ENCODE peak calls at places on chromosome 16, in eight cellular contexts. One of them, this sample, is unnamed.
A peak's percentile ranks its signal among the peaks of the same experiment; 100 is the strongest.

GRCh38 chr16:69482410-69482951 is 58.1 kb downstream of the CYB5B start:
- DNase-seq in NCI-H1105: peak; percentile 56
- DNase-seq in H4: peak; percentile 84
- DNase-seq in H9: no peak
- DNase-seq in substantia nigra: peak; percentile 6
- DNase-seq in ELR: no peak
- DNase-seq in GM04504: no peak
- DNase-seq in H54: no peak
- DNase-seq in this sample: no peak

GRCh38 chr16:20898938-20899502 is 1.1 kb downstream of the DCUN1D3 start:
- DNase-seq in substantia nigra: no peak
- DNase-seq in GM04504: peak; percentile 53
- DNase-seq in H4: no peak
- DNase-seq in NCI-H1105: no peak
- DNase-seq in ELR: peak; percentile 54
- DNase-seq in H54: no peak
- DNase-seq in H9: no peak
- DNase-seq in this sample: peak; percentile 39

GRCh38 chr16:29765167-29766032 is 12.7 kb upstream of the ZG16 start:
- DNase-seq in GM04504: no peak
- DNase-seq in substantia nigra: no peak
- DNase-seq in H54: no peak
- DNase-seq in NCI-H1105: peak; percentile 12
- DNase-seq in H4: no peak
- DNase-seq in ELR: no peak
- DNase-seq in H9: no peak
- DNase-seq in this sample: no peak

GRCh38 chr16:76287466-76287865 is 10.3 kb downstream of the CNTNAP4 start:
- DNase-seq in substantia nigra: no peak
- DNase-seq in GM04504: no peak
- DNase-seq in H54: no peak
- DNase-seq in H4: no peak
- DNase-seq in ELR: no peak
- DNase-seq in H9: no peak
- DNase-seq in NCI-H1105: no peak
- DNase-seq in this sample: no peak

GRCh38 chr16:4060823-4061222 is 55.4 kb downstream of the ADCY9 start:
- DNase-seq in H9: no peak
- DNase-seq in H4: no peak
- DNase-seq in GM04504: no peak
- DNase-seq in substantia nigra: no peak
- DNase-seq in ELR: peak; percentile 16
- DNase-seq in NCI-H1105: no peak
- DNase-seq in H54: no peak
- DNase-seq in this sample: no peak

GRCh38 chr16:81238296-81239011 is at the start of gene BCO1:
- DNase-seq in GM04504: no peak
- DNase-seq in H54: peak; percentile 8
- DNase-seq in substantia nigra: no peak
- DNase-seq in H9: peak; percentile 39
- DNase-seq in NCI-H1105: peak; percentile 8
- DNase-seq in ELR: peak; percentile 71
- DNase-seq in H4: peak; percentile 81
- DNase-seq in this sample: no peak

GRCh38 chr16:72785886-72786285 is 262.0 kb downstream of the ZFHX3 start:
- DNase-seq in substantia nigra: no peak
- DNase-seq in H4: peak; percentile 51
- DNase-seq in GM04504: no peak
- DNase-seq in ELR: peak; percentile 41
- DNase-seq in H9: no peak
- DNase-seq in NCI-H1105: no peak
- DNase-seq in H54: no peak
- DNase-seq in this sample: no peak

GRCh38 chr16:67312450-67313118 is 14.0 kb downstream of the KCTD19 start:
- DNase-seq in H4: no peak
- DNase-seq in H9: no peak
- DNase-seq in H54: no peak
- DNase-seq in GM04504: no peak
- DNase-seq in ELR: peak; percentile 14
- DNase-seq in substantia nigra: no peak
- DNase-seq in NCI-H1105: no peak
- DNase-seq in this sample: no peak

GRCh38 chr16:50311134-50311528 is 44.8 kb downstream of the ADCY7 start:
- DNase-seq in substantia nigra: no peak
- DNase-seq in GM04504: no peak
- DNase-seq in NCI-H1105: no peak
- DNase-seq in H4: no peak
- DNase-seq in H54: no peak
- DNase-seq in H9: no peak
- DNase-seq in ELR: no peak
- DNase-seq in this sample: no peak

GRCh38 chr16:12659871-12660270 is 143.8 kb downstream of the CPPED1 start:
- DNase-seq in H4: no peak
- DNase-seq in GM04504: no peak
- DNase-seq in substantia nigra: no peak
- DNase-seq in H9: no peak
- DNase-seq in H54: no peak
- DNase-seq in NCI-H1105: no peak
- DNase-seq in ELR: no peak
- DNase-seq in this sample: no peak

GRCh38 chr16:30066882-30067583 is 1.5 kb downstream of the ALDOA start:
- DNase-seq in NCI-H1105: no peak
- DNase-seq in H9: no peak
- DNase-seq in ELR: no peak
- DNase-seq in H54: no peak
- DNase-seq in GM04504: no peak
- DNase-seq in substantia nigra: peak; percentile 16
- DNase-seq in H4: no peak
- DNase-seq in this sample: no peak

This sample was measured in amniotic stem cell.